ENCODE peak calls at places on chromosomes 7 and 10, in nine cellular contexts. K, J, R, Z, L, W, C, S and H are unnamed samples.

GRCh38 chr10:121999301-121999700 is 10.3 kb downstream of the TACC2 start:
- DNase-seq in W (no peak), K (peak; percentile 18), C (no peak), Z (no peak), L (no peak), J (no peak), R (no peak), S (peak; percentile 14), H (no peak)

GRCh38 chr7:121006731-121007315 is 18.3 kb downstream of the CPED1 start:
- DNase-seq in W (no peak), S (peak; percentile 62), C (peak; percentile 72), Z (no peak), K (no peak), L (no peak), J (peak; percentile 48), R (no peak), H (no peak)

GRCh38 chr7:125675628-125676027 is 746.0 kb upstream of the POT1 start:
- DNase-seq in W (no peak), R (no peak), C (no peak), S (no peak), Z (no peak), J (no peak), K (no peak), L (no peak), H (no peak)

GRCh38 chr7:158650821-158651225 is 53.8 kb downstream of the NCAPG2 start:
- DNase-seq in Z (peak; percentile 52), W (no peak), L (no peak), S (peak; percentile 65), K (peak; percentile 85), C (peak; percentile 40), R (no peak), J (no peak), H (no peak)

GRCh38 chr7:138945169-138945568 is 36.0 kb downstream of the KIAA1549 start:
- DNase-seq in J (no peak), Z (no peak), L (no peak), C (no peak), R (no peak), K (no peak), W (no peak), S (no peak), H (no peak)

GRCh38 chr10:99419688-99420087 is 10.7 kb downstream of the GOT1 start:
- DNase-seq in W (no peak), Z (no peak), L (no peak), R (no peak), K (no peak), S (no peak), J (no peak), C (no peak), H (no peak)

GRCh38 chr7:135922263-135922662 is 54.9 kb downstream of the MTPN start:
- DNase-seq in C (no peak), L (no peak), K (no peak), J (no peak), W (no peak), S (no peak), R (no peak), Z (no peak), H (no peak)

GRCh38 chr10:118799779-118800178 is 45.0 kb upstream of the CACUL1 start:
- DNase-seq in L (peak; percentile 35), K (peak; percentile 6), R (no peak), S (peak; percentile 51), J (no peak), C (peak; percentile 7), Z (peak; percentile 4), W (no peak), H (no peak)

GRCh38 chr7:35026154-35026553 is 11.1 kb downstream of the DPY19L1 start:
- DNase-seq in R (no peak), L (no peak), Z (no peak), S (no peak), K (no peak), W (no peak), C (no peak), J (no peak), H (no peak)

GRCh38 chr10:19488592-19489280 is 327.5 kb upstream of the PLXDC2 start:
- DNase-seq in L (no peak), J (no peak), R (no peak), Z (no peak), W (no peak), S (peak; percentile 41), K (peak; percentile 4), C (peak; percentile 12), H (no peak)

GRCh38 chr7:39613577-39613976 is 9.8 kb upstream of the RALA start:
- DNase-seq in C (no peak), R (no peak), S (no peak), J (no peak), L (no peak), K (no peak), Z (no peak), W (no peak), H (no peak)

GRCh38 chr7:140506788-140507464 is 27.6 kb upstream of the MKRN1 start:
- DNase-seq in J (no peak), S (peak; percentile 96), C (peak; percentile 55), L (no peak), R (peak; percentile 31), Z (peak; percentile 48), W (peak; percentile 50), K (peak; percentile 66), H (no peak)

GRCh38 chr10:92404592-92404991 is 113.6 kb downstream of the MARCHF5 start:
- DNase-seq in J (no peak), R (no peak), S (no peak), W (no peak), C (no peak), K (no peak), Z (no peak), L (no peak), H (no peak)

GRCh38 chr10:122567056-122567660 is 6.6 kb downstream of the DMBT1 start:
- DNase-seq in Z (no peak), R (peak; percentile 18), C (peak; percentile 4), K (peak; percentile 5), S (peak; percentile 38), W (no peak), J (peak; percentile 51), L (no peak), H (no peak)

DNA sequence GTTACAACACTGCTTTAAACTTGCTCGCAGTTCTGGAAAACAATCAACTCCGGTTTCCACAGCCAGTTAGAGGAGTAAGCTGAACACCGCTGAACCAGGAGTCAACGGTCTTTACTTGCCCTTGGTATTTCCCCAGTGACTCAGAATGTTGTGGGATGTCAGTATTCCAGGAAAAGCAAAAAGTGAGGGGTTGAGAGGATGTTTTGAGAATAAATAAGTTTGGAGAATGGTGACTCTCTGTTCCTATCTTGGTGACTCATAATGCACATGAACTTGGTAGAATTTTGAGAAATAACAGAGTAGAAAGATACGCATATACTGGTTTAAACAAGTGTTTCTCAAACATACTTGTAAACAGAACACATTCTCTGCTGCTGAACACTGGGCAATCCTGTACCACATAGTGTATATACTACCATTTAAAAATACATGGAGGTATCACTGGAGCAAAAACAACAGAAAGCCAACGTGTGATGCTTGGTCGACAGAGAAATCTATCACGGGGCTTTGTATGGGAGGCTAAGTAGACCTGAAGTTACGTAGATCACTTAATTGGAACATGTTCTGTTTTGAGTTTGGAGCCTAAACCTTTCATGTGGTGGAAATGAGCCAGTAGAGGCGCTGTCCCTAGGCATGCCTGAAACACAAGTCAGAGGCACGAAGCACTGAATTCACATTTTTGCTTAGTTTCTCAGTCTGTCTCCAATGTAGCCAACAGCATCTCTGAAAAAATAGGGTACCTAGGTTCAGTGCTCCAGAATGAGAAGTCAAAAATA is 534.3 kb downstream of the PARD3 start:
- DNase-seq in R (no peak), S (peak; percentile 98), W (peak; percentile 9), L (peak; percentile 92), Z (peak; percentile 87), C (peak; percentile 98), K (peak; percentile 96), J (no peak), H (no peak)
- TF ChIP-seq CTCF in R (peak; percentile 23), S (peak; percentile 77), W (no peak), L (peak; percentile 38), Z (peak; percentile 57), C (peak; percentile 43), K (peak; percentile 9), J (no peak), H (peak; percentile 17)

GRCh38 chr7:112337892-112338291 is 112.4 kb upstream of the IFRD1 start:
- DNase-seq in S (no peak), W (no peak), L (no peak), C (no peak), R (no peak), K (no peak), J (no peak), Z (no peak), H (no peak)
- H3K4me3 ChIP-seq in S (no peak overlapping the region), W (no peak overlapping the region), L (no peak overlapping the region), C (no peak overlapping the region), R (no peak overlapping the region), K (no peak overlapping the region), J (no peak overlapping the region), Z (no peak overlapping the region), H (no peak overlapping the region)

DNA sequence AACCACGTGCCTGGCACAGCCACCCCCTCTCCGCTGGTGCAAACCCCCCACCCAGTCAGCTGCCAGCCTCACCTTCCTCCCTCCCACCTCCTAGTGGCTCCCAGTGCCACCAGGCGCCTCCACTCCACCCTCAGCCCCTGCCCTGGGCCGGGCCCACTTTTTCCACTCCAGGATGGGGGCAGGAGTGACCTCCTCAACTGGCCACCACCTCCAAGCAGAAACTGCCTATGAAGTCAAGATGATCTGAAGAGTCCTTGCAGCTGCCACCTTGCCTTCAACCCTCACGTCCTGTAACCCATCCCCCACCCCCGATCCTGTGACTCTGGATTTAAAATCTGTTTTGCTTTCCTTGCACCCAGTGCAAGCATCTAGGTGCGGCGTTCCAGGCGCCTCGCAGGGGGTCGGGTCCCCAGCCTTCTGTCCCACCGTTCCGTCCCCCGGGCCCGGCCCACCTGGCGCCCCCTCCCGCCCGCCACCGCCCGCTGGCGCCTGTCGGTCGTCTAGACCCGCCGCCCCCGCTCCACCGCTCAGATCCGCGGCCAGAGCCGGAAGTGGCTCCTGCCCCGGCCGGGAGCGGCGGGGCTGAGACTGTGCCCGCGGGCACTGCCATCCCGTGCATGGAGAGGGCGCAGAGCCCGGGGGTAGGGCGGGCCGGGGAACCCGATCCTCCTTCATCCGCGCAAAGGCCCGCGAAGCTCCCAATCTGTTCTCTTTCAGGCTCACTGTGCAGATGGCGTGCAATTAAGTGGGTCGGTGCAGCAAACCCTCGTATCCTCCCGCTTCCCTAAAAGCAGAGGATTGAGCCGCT is 51.2 kb upstream of the GTF2I start:
- DNase-seq in Z (no peak), J (peak; percentile 66), L (no peak), C (peak; percentile 19), K (no peak), S (no peak), W (peak; percentile 43), R (peak; percentile 64), H (no peak)
- TF ChIP-seq CTCF in Z (no peak), J (no peak), L (peak; percentile 16), C (no peak), K (no peak), S (no peak), W (no peak), R (no peak), H (peak; percentile 5)

GRCh38 chr7:32299133-32299702 is 191.0 kb downstream of the LSM5 start:
- DNase-seq in W (no peak), L (no peak), S (no peak), J (no peak), R (no peak), C (no peak), K (no peak), Z (no peak), H (no peak)

GRCh38 chr7:32301427-32301826 is 188.8 kb downstream of the LSM5 start:
- DNase-seq in Z (no peak), R (no peak), W (no peak), J (no peak), L (no peak), C (no peak), K (no peak), S (no peak), H (no peak)

GRCh38 chr7:32293833-32294232 is 196.3 kb downstream of the LSM5 start:
- DNase-seq in J (no peak), R (peak; percentile 14), L (no peak), W (no peak), Z (no peak), S (no peak), K (no peak), C (no peak), H (no peak)

GRCh38 chr7:32298403-32299132 is 191.6 kb downstream of the LSM5 start:
- DNase-seq in C (no peak), J (no peak), R (no peak), L (no peak), Z (no peak), K (no peak), S (no peak), W (no peak), H (no peak)
- H3K4me3 ChIP-seq in C (no peak overlapping the region), J (no peak overlapping the region), R (peak overlapping the region; percentile 50), L (peak overlapping the region; percentile 30), Z (peak overlapping the region; percentile 12), K (peak overlapping the region; percentile 30), S (peak overlapping the region; percentile 18), W (peak overlapping the region; percentile 49), H (no peak overlapping the region)